ENCODE peak calls at places on chromosomes 12 and 14, in eight cellular contexts. C is H9; R is pancreas; M is PC-9; Y is IMR-90; L is small intestine; P is effector memory CD4-positive, alpha-beta T cell; T is neuronal stem cell. D is an unnamed sample.

GRCh38 chr12:46386877-46387629 is 14.5 kb upstream of the SLC38A2 start:
- DNase-seq in C (peak; percentile 61), R (no peak), M (peak; percentile 50), Y (peak; percentile 78), L (no peak), P (no peak), T (no peak), D (peak; percentile 43)

GRCh38 chr12:52506858-52507715 is 13.1 kb downstream of the KRT5 start:
- DNase-seq in C (peak; percentile 61), R (no peak), M (peak; percentile 36), Y (peak; percentile 65), L (peak; percentile 42), P (no peak), T (peak; percentile 15), D (no peak)

GRCh38 chr12:120944645-120945217 is 33.6 kb upstream of the HNF1A start:
- DNase-seq in C (peak; percentile 85), R (peak; percentile 33), M (no peak), Y (peak; percentile 18), L (peak; percentile 56), P (peak; percentile 9), T (peak; percentile 42), D (peak; percentile 69)

GRCh38 chr12:104374806-104375205 is 71.3 kb downstream of the EID3 start:
- DNase-seq in C (no peak), R (no peak), M (no peak), Y (no peak), L (no peak), P (no peak), T (no peak), D (no peak)

GRCh38 chr14:68762944-68763831 is 29.7 kb downstream of the ZFP36L1 start:
- DNase-seq in C (peak; percentile 75), R (peak; percentile 90), M (no peak), Y (peak; percentile 76), L (peak; percentile 77), P (no peak), T (peak; percentile 33), D (no peak)

GRCh38 chr14:80850197-80850814 is 91.2 kb downstream of the CEP128 start:
- DNase-seq in C (no peak), R (no peak), M (no peak), Y (peak; percentile 68), L (peak; percentile 36), P (no peak), T (peak; percentile 17), D (no peak)

GRCh38 chr12:129928643-129929042 is 24.8 kb upstream of the TMEM132D start:
- DNase-seq in C (no peak), R (no peak), M (no peak), Y (no peak), L (no peak), P (no peak), T (no peak), D (no peak)

GRCh38 chr12:88468546-88468945 is 111.7 kb downstream of the KITLG start:
- DNase-seq in C (no peak), R (no peak), M (no peak), Y (peak; percentile 8), L (no peak), P (no peak), T (no peak), D (no peak)

GRCh38 chr12:43501705-43502104 is 50.3 kb downstream of the ADAMTS20 start:
- DNase-seq in C (no peak), R (no peak), M (no peak), Y (peak; percentile 34), L (no peak), P (no peak), T (no peak), D (no peak)

GRCh38 chr14:55389330-55389729 is 22.3 kb downstream of the ATG14 start:
- DNase-seq in C (no peak), R (no peak), M (no peak), Y (peak; percentile 94), L (no peak), P (no peak), T (no peak), D (no peak)

GRCh38 chr14:93648440-93649168 is 139.7 kb downstream of the PRIMA1 start:
- DNase-seq in C (peak; percentile 48), R (no peak), M (no peak), Y (no peak), L (peak; percentile 1), P (no peak), T (no peak), D (no peak)

GRCh38 chr12:116459501-116459900 is 99.7 kb upstream of the MAP1LC3B2 start:
- DNase-seq in C (no peak), R (no peak), M (no peak), Y (no peak), L (no peak), P (no peak), T (no peak), D (no peak)

GRCh38 chr12:119115296-119115905 is 63.3 kb upstream of the HSPB8 start:
- DNase-seq in C (peak; percentile 66), R (no peak), M (no peak), Y (peak; percentile 31), L (peak; percentile 26), P (no peak), T (peak; percentile 72), D (peak; percentile 17)

GRCh38 chr14:25048170-25049126 is 1.5 kb downstream of the STXBP6 start:
- DNase-seq in C (no peak), R (peak; percentile 77), M (peak; percentile 38), Y (peak; percentile 86), L (peak; percentile 66), P (no peak), T (no peak), D (peak; percentile 25)

GRCh38 chr12:117188121-117188665 is 2.1 kb downstream of the FBXO21 start:
- DNase-seq in C (no peak), R (no peak), M (no peak), Y (no peak), L (no peak), P (no peak), T (no peak), D (no peak)

GRCh38 chr12:25615119-25615518 is 62.0 kb upstream of the LMNTD1 start:
- DNase-seq in C (no peak), R (no peak), M (peak; percentile 54), Y (peak; percentile 97), L (no peak), P (no peak), T (no peak), D (no peak)

GRCh38 chr12:49483621-49484020 is 55.2 kb upstream of the KCNH3 start:
- DNase-seq in C (no peak), R (no peak), M (no peak), Y (no peak), L (no peak), P (no peak), T (no peak), D (no peak)

GRCh38 chr14:100649173-100649519 is 61.9 kb upstream of the BEGAIN start:
- DNase-seq in C (no peak), R (peak; percentile 28), M (no peak), Y (peak; percentile 78), L (peak; percentile 87), P (no peak), T (no peak), D (no peak)

GRCh38 chr12:98645572-98646067 is 530 bp downstream of the APAF1 start:
- DNase-seq in C (no peak), R (no peak), M (no peak), Y (no peak), L (peak; percentile 50), P (no peak), T (peak; percentile 18), D (peak; percentile 33)

DNA sequence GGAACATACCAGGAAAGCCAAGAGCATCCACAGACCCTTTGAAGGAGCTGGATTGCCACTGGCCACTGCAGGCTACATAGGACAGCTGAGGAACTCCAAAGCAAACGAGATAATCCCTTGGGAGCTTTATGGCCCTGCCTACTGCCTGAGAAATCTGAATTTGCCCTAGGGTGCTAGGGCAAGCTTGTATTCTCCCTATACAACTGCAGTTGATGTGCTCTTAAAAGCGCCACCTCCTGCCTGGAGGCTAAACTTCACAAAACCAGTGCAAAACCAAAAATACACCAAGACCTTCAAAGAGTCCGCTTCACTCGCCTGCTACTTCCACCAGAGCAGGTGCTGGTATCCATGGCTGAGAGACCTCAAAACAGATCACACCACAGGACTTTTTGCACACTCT is 99.6 kb upstream of the KRR1 start:
- DNase-seq in C (peak; percentile 43), R (no peak), M (no peak), Y (no peak), L (no peak), P (no peak), T (no peak), D (no peak)
- H3K4me1 ChIP-seq in C (no peaks in the 10 kb centered on the region), R (no peaks in the 10 kb centered on the region), M (no peaks in the 10 kb centered on the region), Y (no peaks in the 10 kb centered on the region), L (no peaks in the 10 kb centered on the region), P (no peaks in the 10 kb centered on the region), T (peaks cover 13% of the 10 kb centered on the region), D (no peaks in the 10 kb centered on the region)

DNA sequence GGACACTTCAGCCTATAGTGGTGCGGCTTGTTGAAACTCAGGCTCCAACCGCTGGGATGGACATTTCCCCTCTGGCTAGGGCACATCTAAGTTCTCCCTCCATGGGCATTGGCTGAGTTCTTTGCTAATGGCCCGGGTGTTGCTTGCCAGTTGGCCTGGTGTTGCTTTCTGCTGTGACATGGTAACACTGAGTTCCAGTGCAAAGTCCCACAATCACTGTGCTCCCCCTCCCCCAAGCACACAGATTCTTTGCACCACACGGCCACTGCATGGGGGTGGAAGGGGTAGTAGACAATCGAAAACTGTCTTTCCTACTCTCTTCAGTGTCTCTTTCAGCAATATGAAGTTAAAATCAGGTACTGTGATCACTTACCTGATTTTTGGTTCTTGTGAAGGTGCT is 308.2 kb downstream of the FUT8 start:
- DNase-seq in C (no peak), R (no peak), M (no peak), Y (no peak), L (peak; percentile 2), P (no peak), T (no peak), D (no peak)
- H3K4me1 ChIP-seq in C (no peaks in the 10 kb centered on the region), R (no peaks in the 10 kb centered on the region), M (no peaks in the 10 kb centered on the region), Y (no peaks in the 10 kb centered on the region), L (no peaks in the 10 kb centered on the region), P (no peaks in the 10 kb centered on the region), T (no peaks in the 10 kb centered on the region), D (no peaks in the 10 kb centered on the region)

GRCh38 chr12:53988519-53989226 is 3.7 kb downstream of the HOXC10 start:
- DNase-seq in C (no peak), R (no peak), M (no peak), Y (no peak), L (no peak), P (no peak), T (no peak), D (no peak)
- H3K4me1 ChIP-seq in C (no peaks in the 10 kb centered on the region), R (no peaks in the 10 kb centered on the region), M (peaks cover 29% of the 10 kb centered on the region), Y (peaks cover 2% of the 10 kb centered on the region), L (peaks cover 5% of the 10 kb centered on the region), P (peaks cover 18% of the 10 kb centered on the region), T (peaks cover 3% of the 10 kb centered on the region), D (peaks cover 22% of the 10 kb centered on the region)

GRCh38 chr12:51077930-51078329 is 5.5 kb downstream of the CSRNP2 start:
- DNase-seq in C (no peak), R (no peak), M (no peak), Y (peak; percentile 46), L (no peak), P (no peak), T (no peak), D (no peak)

GRCh38 chr12:51082561-51083139 is 746 bp downstream of the CSRNP2 start:
- DNase-seq in C (peak; percentile 64), R (no peak), M (no peak), Y (peak; percentile 39), L (peak; percentile 42), P (no peak), T (no peak), D (peak; percentile 22)

GRCh38 chr12:51076235-51076930 is 7.0 kb downstream of the CSRNP2 start:
- DNase-seq in C (no peak), R (no peak), M (no peak), Y (no peak), L (no peak), P (no peak), T (no peak), D (no peak)

GRCh38 chr12:51083140-51083833 is at the start of gene CSRNP2:
- DNase-seq in C (peak; percentile 99), R (peak; percentile 95), M (peak; percentile 89), Y (peak; percentile 93), L (peak; percentile 94), P (peak; percentile 94), T (peak; percentile 93), D (peak; percentile 97)

GRCh38 chr12:51080136-51080535 is 3.3 kb downstream of the CSRNP2 start:
- DNase-seq in C (no peak), R (no peak), M (no peak), Y (no peak), L (no peak), P (no peak), T (no peak), D (no peak)
- H3K4me1 ChIP-seq in C (peaks cover 2% of the 10 kb centered on the region), R (no peaks in the 10 kb centered on the region), M (peaks cover 8% of the 10 kb centered on the region), Y (peaks cover 2% of the 10 kb centered on the region), L (peaks cover 5% of the 10 kb centered on the region), P (peaks cover 10% of the 10 kb centered on the region), T (no peaks in the 10 kb centered on the region), D (peaks cover 32% of the 10 kb centered on the region)

D was measured in transverse colon.